ENCODE peak calls at places on chromosome 19, in six cellular contexts. M is AG09309, B is WERI-Rb-1, S is BJ, V is WTC11, I is nephron progenitor cell. H is an unnamed sample.

GRCh38 chr19:4705413-4706131 is 18.1 kb downstream of the DPP9 start:
- DNase-seq in M (no peak), V (no peak), S (no peak), B (no peak), I (no peak), H (no peak)

GRCh38 chr19:15317392-15318011 is 14.8 kb downstream of the BRD4 start:
- DNase-seq in S (no peak), M (no peak), I (no peak), V (no peak), B (no peak), H (no peak)

GRCh38 chr19:16373989-16374388 is 49.4 kb downstream of the KLF2 start:
- DNase-seq in M (no peak), B (no peak), V (no peak), S (no peak), I (no peak), H (no peak)

GRCh38 chr19:32188921-32189320 is 156.5 kb upstream of the ZNF507 start:
- DNase-seq in S (no peak), I (no peak), V (no peak), M (no peak), B (no peak), H (no peak)

GRCh38 chr19:39327990-39328705 is 7.5 kb upstream of the LRFN1 start:
- DNase-seq in M (peak; percentile 14), B (peak; percentile 84), V (peak; percentile 95), I (peak; percentile 94), S (no peak), H (no peak)

GRCh38 chr19:52007436-52007804 is 591 bp downstream of the ZNF615 start:
- DNase-seq in S (no peak), V (peak; percentile 27), B (no peak), M (no peak), I (peak; percentile 13), H (no peak)

GRCh38 chr19:44800461-44800860 is 8.4 kb upstream of the BCAM start:
- DNase-seq in V (peak; percentile 97), I (peak; percentile 97), B (peak; percentile 91), M (peak; percentile 24), S (no peak), H (peak; percentile 31)

GRCh38 chr19:33535176-33535575 is 13.6 kb upstream of the PEPD start:
- DNase-seq in M (peak; percentile 5), B (no peak), I (no peak), S (no peak), V (no peak), H (no peak)

GRCh38 chr19:46787331-46788100 is 878 bp downstream of the SLC1A5 start:
- DNase-seq in S (no peak), B (peak; percentile 83), I (peak; percentile 64), M (no peak), V (peak; percentile 53), H (no peak)

GRCh38 chr19:51784922-51785690 is 9.9 kb upstream of the FPR3 start:
- DNase-seq in M (peak; percentile 86), S (no peak), I (no peak), V (no peak), B (no peak), H (peak; percentile 23)

GRCh38 chr19:16067205-16067938 is 8.9 kb upstream of the TPM4 start:
- DNase-seq in V (no peak), M (peak; percentile 69), B (no peak), I (no peak), S (no peak), H (peak; percentile 84)

GRCh38 chr19:37936166-37936565 is 29.2 kb downstream of the SIPA1L3 start:
- DNase-seq in M (no peak), S (no peak), V (no peak), B (no peak), I (no peak), H (no peak)

GRCh38 chr19:31517466-31518180 is 168.4 kb upstream of the TSHZ3 start:
- DNase-seq in V (no peak), S (no peak), B (no peak), M (no peak), I (no peak), H (no peak)

GRCh38 chr19:679418-680286 is 3.5 kb downstream of the FSTL3 start:
- DNase-seq in S (no peak), I (peak; percentile 61), V (no peak), M (peak; percentile 20), B (peak; percentile 44), H (peak; percentile 35)

GRCh38 chr19:10603084-10603872 is 16.2 kb upstream of the AP1M2 start:
- DNase-seq in V (peak; percentile 36), S (no peak), I (peak; percentile 33), B (no peak), M (no peak), H (no peak)

GRCh38 chr19:30690525-30690924 is 318.3 kb downstream of the ZNF536 start:
- DNase-seq in M (no peak), S (no peak), I (no peak), B (no peak), V (no peak), H (no peak)

GRCh38 chr19:44869728-44870470 is 21.2 kb upstream of the TOMM40 start:
- DNase-seq in B (no peak), V (no peak), S (no peak), I (no peak), M (no peak), H (no peak)

GRCh38 chr19:29956855-29957254 is 14.8 kb downstream of the URI1 start:
- DNase-seq in M (no peak), S (no peak), B (no peak), I (no peak), V (no peak), H (no peak)

GRCh38 chr19:3154957-3155736 is 19.3 kb downstream of the GNA15 start:
- DNase-seq in B (no peak), I (no peak), S (peak; percentile 96), M (peak; percentile 98), V (no peak), H (peak; percentile 96)

GRCh38 chr19:34787059-34787824 is 14.2 kb upstream of the ZNF599 start:
- DNase-seq in I (no peak), B (no peak), V (no peak), S (no peak), M (no peak), H (no peak)

GRCh38 chr19:35365303-35365702 is 5.6 kb upstream of the GPR42 start:
- DNase-seq in B (no peak), S (no peak), I (no peak), M (no peak), V (no peak), H (no peak)

GRCh38 chr19:14770136-14770535 is 8.2 kb downstream of the ADGRE2 start:
- DNase-seq in I (no peak), S (no peak), V (no peak), M (no peak), B (no peak), H (no peak)

GRCh38 chr19:6970021-6970420 is 51.2 kb downstream of the MBD3L2B start:
- DNase-seq in B (no peak), S (no peak), M (no peak), V (no peak), I (no peak), H (no peak)

GRCh38 chr19:19474950-19475781 is 40.2 kb downstream of the TSSK6 start:
- DNase-seq in M (no peak), S (no peak), B (no peak), V (peak; percentile 75), I (no peak), H (no peak)

GRCh38 chr19:4844348-4845179 is 13.1 kb upstream of the TICAM1 start:
- DNase-seq in S (no peak), B (no peak), M (no peak), V (no peak), I (no peak), H (no peak)

GRCh38 chr19:39997595-39998216 is 846 bp downstream of the ZNF546 start:
- DNase-seq in I (no peak), S (no peak), B (no peak), M (no peak), V (no peak), H (no peak)

GRCh38 chr19:45166723-45167252 is 6.0 kb upstream of the NKPD1 start:
- DNase-seq in B (peak; percentile 28), M (no peak), S (no peak), I (peak; percentile 41), V (peak; percentile 42), H (no peak)

GRCh38 chr19:2087621-2088100 is 8.5 kb downstream of the MOB3A start:
- DNase-seq in V (no peak), B (no peak), M (no peak), S (no peak), I (no peak), H (no peak)
- TF ChIP-seq CTCF in V (no peak), B (no peak), M (no peak), S (no peak), I (no peak), H (no peak)

DNA sequence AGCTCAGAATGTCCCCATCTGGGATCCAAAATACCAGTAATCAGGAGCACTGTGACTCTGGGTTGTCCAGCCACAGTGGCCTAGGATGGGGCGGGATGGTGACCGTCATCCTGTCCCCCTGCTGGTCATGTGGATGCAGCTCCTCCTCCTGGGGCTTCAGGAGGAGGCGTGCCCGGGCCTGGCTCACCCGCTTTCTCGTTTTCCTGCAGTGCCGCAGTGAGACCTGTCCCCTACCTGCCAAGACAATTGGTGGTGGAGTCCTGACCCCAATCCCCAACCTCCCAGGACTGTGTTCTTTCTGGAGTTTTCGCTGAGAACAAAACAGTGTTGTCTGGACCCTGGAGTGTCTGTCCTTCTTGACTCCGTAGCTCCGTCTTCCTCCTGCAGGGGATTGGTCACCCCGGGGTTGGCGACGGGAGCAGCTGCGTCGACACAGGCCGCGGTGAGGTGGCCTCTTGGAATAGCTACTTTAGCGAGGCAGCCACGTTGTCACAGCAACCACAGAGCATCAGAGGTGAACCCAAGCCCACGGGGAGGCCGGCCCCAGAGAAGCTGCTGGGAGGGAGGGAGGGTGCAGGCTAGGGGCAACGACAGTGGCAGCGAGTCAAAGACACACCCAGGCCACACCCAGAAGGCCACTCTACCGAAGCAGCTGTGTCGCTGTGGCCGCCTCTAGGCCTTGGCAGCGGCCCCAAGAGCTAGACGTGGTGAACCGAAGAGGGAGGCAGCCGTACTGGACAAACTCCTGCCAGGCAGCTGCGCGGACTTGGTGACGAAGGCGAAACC is 10.1 kb upstream of the EMC10 start:
- DNase-seq in I (peak; percentile 69), M (no peak), B (peak; percentile 84), S (no peak), V (peak; percentile 82), H (no peak)
- TF ChIP-seq CTCF in I (peak; percentile 57), M (no peak), B (peak; percentile 64), S (peak; percentile 38), V (no peak), H (peak; percentile 1)

GRCh38 chr19:13152854-13153626 is 2.8 kb downstream of the IER2 start:
- DNase-seq in B (peak; percentile 96), V (peak; percentile 95), M (no peak), I (peak; percentile 96), S (peak; percentile 54), H (peak; percentile 91)

GRCh38 chr19:13150919-13151604 is 851 bp downstream of the IER2 start:
- DNase-seq in S (no peak), V (no peak), M (no peak), I (peak; percentile 33), B (no peak), H (no peak)

GRCh38 chr19:13153627-13154240 is 3.5 kb downstream of the IER2 start:
- DNase-seq in M (no peak), V (peak; percentile 48), B (no peak), S (no peak), I (peak; percentile 48), H (no peak)

GRCh38 chr19:13151605-13152355 is 1.6 kb downstream of the IER2 start:
- DNase-seq in S (peak; percentile 78), B (peak; percentile 96), V (peak; percentile 97), M (peak; percentile 75), I (peak; percentile 96), H (peak; percentile 94)

GRCh38 chr19:13152356-13152853 is 2.2 kb downstream of the IER2 start:
- DNase-seq in S (no peak), M (no peak), B (no peak), I (no peak), V (no peak), H (no peak)
- TF ChIP-seq CTCF in S (no peak), M (no peak), B (no peak), I (no peak), V (no peak), H (no peak)

GRCh38 chr19:56748443-56748842 is 76.9 kb upstream of the ZNF835 start:
- DNase-seq in B (no peak), V (no peak), I (no peak), S (no peak), M (no peak), H (no peak)
- TF ChIP-seq CTCF in B (peak; percentile 43), V (no peak), I (no peak), S (no peak), M (no peak), H (no peak)